ENCODE peak calls at places on chromosomes 13 and 19, in four cellular contexts. P is activated T-helper 1 cell treated with Interleukin-2 at 50 U/mL for 16 hours, U is HS-5, E is KG1. L is an unnamed sample.

GRCh38 chr19:40294560-40294959 is 9.4 kb upstream of the AKT2 start:
- DNase-seq in P (no peak), U (no peak), E (no peak), L (no peak)

GRCh38 chr19:44447864-44448674 is at the start of gene ZNF229:
- DNase-seq in P (peak), U (no peak), E (peak), L (no peak)

GRCh38 chr13:47114030-47114429 is 217.2 kb upstream of the HTR2A start:
- DNase-seq in P (no peak), U (peak), E (no peak), L (no peak)

GRCh38 chr13:98766120-98766519 is 13.6 kb upstream of the SLC15A1 start:
- DNase-seq in P (no peak), U (no peak), E (no peak), L (no peak)

GRCh38 chr13:114078501-114079451 is 53.6 kb downstream of the RASA3 start:
- DNase-seq in P (no peak), U (no peak), E (no peak), L (peak)

GRCh38 chr19:33621811-33622504 is at the start of gene CHST8:
- DNase-seq in P (no peak), U (no peak), E (no peak), L (peak)

GRCh38 chr19:34224996-34225658 is 29.2 kb upstream of the GARRE1 start:
- DNase-seq in P (no peak), U (no peak), E (no peak), L (no peak)

GRCh38 chr19:42283248-42284065 is 14.4 kb downstream of the CIC start:
- DNase-seq in P (peak), U (peak), E (peak), L (peak)

GRCh38 chr13:90623318-90624011 is 724.0 kb upstream of the MIR17HG start:
- DNase-seq in P (no peak), U (no peak), E (no peak), L (no peak)

GRCh38 chr19:28130066-28130511 is 1082.9 kb downstream of the UQCRFS1 start:
- DNase-seq in P (no peak), U (no peak), E (no peak), L (no peak)

GRCh38 chr19:43534305-43534612 is 1.3 kb downstream of the ZNF575 start:
- DNase-seq in P (no peak), U (no peak), E (no peak), L (no peak)

GRCh38 chr13:43159007-43159406 is 135.6 kb downstream of the DNAJC15 start:
- DNase-seq in P (no peak), U (no peak), E (no peak), L (peak)

GRCh38 chr13:73702419-73703071 is 431.7 kb downstream of the KLF12 start:
- DNase-seq in P (no peak), U (no peak), E (no peak), L (no peak)

GRCh38 chr13:26605845-26606244 is 48.4 kb downstream of the WASF3 start:
- DNase-seq in P (no peak), U (no peak), E (no peak), L (no peak)

GRCh38 chr19:48102870-48103751 is 7.5 kb downstream of the PLA2G4C start:
- DNase-seq in P (no peak), U (no peak), E (no peak), L (no peak)

GRCh38 chr13:19864018-19864338 is 529 bp upstream of the ZMYM5 start:
- DNase-seq in P (peak), U (no peak), E (peak), L (no peak)

GRCh38 chr13:112531263-112531794 is 56.6 kb downstream of the TUBGCP3 start:
- DNase-seq in P (no peak), U (no peak), E (no peak), L (no peak)

GRCh38 chr13:27496006-27496405 is 45.6 kb upstream of the MTIF3 start:
- DNase-seq in P (no peak), U (no peak), E (no peak), L (no peak)

GRCh38 chr19:1658446-1659433 is 6.3 kb upstream of the TCF3 start:
- DNase-seq in P (no peak), U (no peak), E (no peak), L (no peak)

GRCh38 chr19:47540748-47541147 is 25.9 kb upstream of the NAPA start:
- DNase-seq in P (no peak), U (no peak), E (no peak), L (peak)

GRCh38 chr19:40609561-40610395 is 8.6 kb downstream of the LTBP4 start:
- DNase-seq in P (peak), U (no peak), E (no peak), L (peak)

GRCh38 chr19:35462476-35462953 is 14.5 kb downstream of the FFAR2 start:
- DNase-seq in P (peak), U (no peak), E (peak), L (no peak)

GRCh38 chr13:72530471-72530870 is 197.0 kb downstream of the MZT1 start:
- DNase-seq in P (no peak), U (no peak), E (no peak), L (no peak)

GRCh38 chr13:20142019-20142926 is 18.6 kb downstream of the GJA3 start:
- DNase-seq in P (no peak), U (no peak), E (no peak), L (no peak)

L was measured in HAP-1.